ENCODE peak calls at places on chromosomes 2 and 18, in seven cellular contexts. One of them, this sample, is unnamed.

GRCh38 chr2:28956890-28957289 is 24.2 kb upstream of the TOGARAM2 start:
- DNase-seq in uterus: no peak
- DNase-seq in OCI-LY7: no peak
- DNase-seq in transverse colon: no peak
- DNase-seq in brain microvascular endothelial cell: peak; percentile 18
- DNase-seq in cardiac muscle cell: no peak
- DNase-seq in pancreas: no peak
- DNase-seq in this sample: peak; percentile 49

GRCh38 chr2:23503682-23504081 is 118.7 kb downstream of the KLHL29 start:
- DNase-seq in uterus: no peak
- DNase-seq in OCI-LY7: no peak
- DNase-seq in transverse colon: no peak
- DNase-seq in brain microvascular endothelial cell: no peak
- DNase-seq in cardiac muscle cell: no peak
- DNase-seq in pancreas: no peak
- DNase-seq in this sample: no peak

GRCh38 chr18:70419526-70419925 is 130.7 kb downstream of the SOCS6 start:
- DNase-seq in uterus: no peak
- DNase-seq in OCI-LY7: no peak
- DNase-seq in transverse colon: no peak
- DNase-seq in brain microvascular endothelial cell: peak; percentile 65
- DNase-seq in cardiac muscle cell: no peak
- DNase-seq in pancreas: no peak
- DNase-seq in this sample: peak; percentile 73

GRCh38 chr2:10188211-10188610 is 65.7 kb downstream of the RRM2 start:
- DNase-seq in uterus: no peak
- DNase-seq in OCI-LY7: no peak
- DNase-seq in transverse colon: no peak
- DNase-seq in brain microvascular endothelial cell: peak; percentile 32
- DNase-seq in cardiac muscle cell: no peak
- DNase-seq in pancreas: no peak
- DNase-seq in this sample: peak; percentile 50

GRCh38 chr2:158779621-158780020 is 15.5 kb upstream of the DAPL1 start:
- DNase-seq in uterus: no peak
- DNase-seq in OCI-LY7: no peak
- DNase-seq in transverse colon: no peak
- DNase-seq in brain microvascular endothelial cell: no peak
- DNase-seq in cardiac muscle cell: no peak
- DNase-seq in pancreas: no peak
- DNase-seq in this sample: peak; percentile 45

GRCh38 chr2:30860715-30861114 is 53.5 kb upstream of the CAPN13 start:
- DNase-seq in uterus: no peak
- DNase-seq in OCI-LY7: no peak
- DNase-seq in transverse colon: no peak
- DNase-seq in brain microvascular endothelial cell: no peak
- DNase-seq in cardiac muscle cell: no peak
- DNase-seq in pancreas: no peak
- DNase-seq in this sample: no peak

GRCh38 chr2:194363295-194363694 is 1293.7 kb upstream of the SLC39A10 start:
- DNase-seq in uterus: no peak
- DNase-seq in OCI-LY7: no peak
- DNase-seq in transverse colon: no peak
- DNase-seq in brain microvascular endothelial cell: no peak
- DNase-seq in cardiac muscle cell: no peak
- DNase-seq in pancreas: no peak
- DNase-seq in this sample: no peak

GRCh38 chr2:61210332-61210981 is 48.5 kb downstream of the C2orf74 start:
- DNase-seq in uterus: no peak
- DNase-seq in OCI-LY7: no peak
- DNase-seq in transverse colon: no peak
- DNase-seq in brain microvascular endothelial cell: peak; percentile 60
- DNase-seq in cardiac muscle cell: no peak
- DNase-seq in pancreas: no peak
- DNase-seq in this sample: peak; percentile 89

GRCh38 chr2:215862211-215862610 is 151.1 kb downstream of the MREG start:
- DNase-seq in uterus: no peak
- DNase-seq in OCI-LY7: no peak
- DNase-seq in transverse colon: no peak
- DNase-seq in brain microvascular endothelial cell: no peak
- DNase-seq in cardiac muscle cell: no peak
- DNase-seq in pancreas: no peak
- DNase-seq in this sample: no peak

GRCh38 chr2:9558948-9559381 is 3.3 kb upstream of the ADAM17 start:
- DNase-seq in uterus: peak; percentile 27
- DNase-seq in OCI-LY7: no peak
- DNase-seq in transverse colon: no peak
- DNase-seq in brain microvascular endothelial cell: peak; percentile 68
- DNase-seq in cardiac muscle cell: no peak
- DNase-seq in pancreas: no peak
- DNase-seq in this sample: peak; percentile 85

GRCh38 chr2:3959372-3959771 is 256.0 kb downstream of the DCDC2C start:
- DNase-seq in uterus: no peak
- DNase-seq in OCI-LY7: peak; percentile 48
- DNase-seq in transverse colon: no peak
- DNase-seq in brain microvascular endothelial cell: peak; percentile 7
- DNase-seq in cardiac muscle cell: peak; percentile 46
- DNase-seq in pancreas: no peak
- DNase-seq in this sample: peak; percentile 26

GRCh38 chr2:69021027-69021426 is 8.0 kb downstream of the ANTXR1 start:
- DNase-seq in uterus: no peak
- DNase-seq in OCI-LY7: no peak
- DNase-seq in transverse colon: no peak
- DNase-seq in brain microvascular endothelial cell: no peak
- DNase-seq in cardiac muscle cell: no peak
- DNase-seq in pancreas: no peak
- DNase-seq in this sample: no peak

GRCh38 chr2:69020496-69020895 is 7.5 kb downstream of the ANTXR1 start:
- DNase-seq in uterus: no peak
- DNase-seq in OCI-LY7: no peak
- DNase-seq in transverse colon: no peak
- DNase-seq in brain microvascular endothelial cell: no peak
- DNase-seq in cardiac muscle cell: no peak
- DNase-seq in pancreas: no peak
- DNase-seq in this sample: no peak

GRCh38 chr2:69021727-69022126 is 8.7 kb downstream of the ANTXR1 start:
- DNase-seq in uterus: no peak
- DNase-seq in OCI-LY7: no peak
- DNase-seq in transverse colon: no peak
- DNase-seq in brain microvascular endothelial cell: no peak
- DNase-seq in cardiac muscle cell: no peak
- DNase-seq in pancreas: no peak
- DNase-seq in this sample: no peak

GRCh38 chr2:69022548-69022947 is 9.6 kb downstream of the ANTXR1 start:
- DNase-seq in uterus: no peak
- DNase-seq in OCI-LY7: no peak
- DNase-seq in transverse colon: no peak
- DNase-seq in brain microvascular endothelial cell: no peak
- DNase-seq in cardiac muscle cell: no peak
- DNase-seq in pancreas: no peak
- DNase-seq in this sample: peak; percentile 68

GRCh38 chr2:69023236-69023635 is 10.3 kb downstream of the ANTXR1 start:
- DNase-seq in uterus: no peak
- DNase-seq in OCI-LY7: no peak
- DNase-seq in transverse colon: no peak
- DNase-seq in brain microvascular endothelial cell: no peak
- DNase-seq in cardiac muscle cell: no peak
- DNase-seq in pancreas: no peak
- DNase-seq in this sample: no peak
- H3K4me3 ChIP-seq in uterus: no peak overlapping the region
- H3K4me3 ChIP-seq in OCI-LY7: no peak overlapping the region
- H3K4me3 ChIP-seq in transverse colon: no peak overlapping the region
- H3K4me3 ChIP-seq in brain microvascular endothelial cell: no peak overlapping the region
- H3K4me3 ChIP-seq in cardiac muscle cell: no peak overlapping the region
- H3K4me3 ChIP-seq in pancreas: no peak overlapping the region
- H3K4me3 ChIP-seq in this sample: no peak overlapping the region

GRCh38 chr18:75638223-75638596 is 210.7 kb upstream of the SMIM21 start:
- DNase-seq in uterus: no peak
- DNase-seq in OCI-LY7: no peak
- DNase-seq in transverse colon: no peak
- DNase-seq in brain microvascular endothelial cell: peak; percentile 29
- DNase-seq in cardiac muscle cell: peak; percentile 44
- DNase-seq in pancreas: no peak
- DNase-seq in this sample: peak; percentile 60
- TF ChIP-seq CTCF in uterus: no peak
- TF ChIP-seq CTCF in OCI-LY7: no peak
- TF ChIP-seq CTCF in transverse colon: no peak
- TF ChIP-seq CTCF in brain microvascular endothelial cell: peak; percentile 54
- TF ChIP-seq CTCF in cardiac muscle cell: peak; percentile 31
- TF ChIP-seq CTCF in pancreas: no peak
- TF ChIP-seq CTCF in this sample: peak; percentile 34

GRCh38 chr2:202639233-202639632 is 4.5 kb downstream of the FAM117B start:
- DNase-seq in uterus: no peak
- DNase-seq in OCI-LY7: no peak
- DNase-seq in transverse colon: no peak
- DNase-seq in brain microvascular endothelial cell: no peak
- DNase-seq in cardiac muscle cell: no peak
- DNase-seq in pancreas: no peak
- DNase-seq in this sample: no peak
- H3K4me3 ChIP-seq in uterus: no peak overlapping the region
- H3K4me3 ChIP-seq in OCI-LY7: no peak overlapping the region
- H3K4me3 ChIP-seq in transverse colon: no peak overlapping the region
- H3K4me3 ChIP-seq in brain microvascular endothelial cell: no peak overlapping the region
- H3K4me3 ChIP-seq in cardiac muscle cell: no peak overlapping the region
- H3K4me3 ChIP-seq in pancreas: no peak overlapping the region
- H3K4me3 ChIP-seq in this sample: no peak overlapping the region

GRCh38 chr2:68839260-68839833 is 31.9 kb downstream of the BMP10 start:
- DNase-seq in uterus: no peak
- DNase-seq in OCI-LY7: peak; percentile 66
- DNase-seq in transverse colon: no peak
- DNase-seq in brain microvascular endothelial cell: no peak
- DNase-seq in cardiac muscle cell: no peak
- DNase-seq in pancreas: no peak
- DNase-seq in this sample: no peak

GRCh38 chr2:68837861-68838341 is 33.3 kb downstream of the BMP10 start:
- DNase-seq in uterus: no peak
- DNase-seq in OCI-LY7: no peak
- DNase-seq in transverse colon: no peak
- DNase-seq in brain microvascular endothelial cell: no peak
- DNase-seq in cardiac muscle cell: no peak
- DNase-seq in pancreas: no peak
- DNase-seq in this sample: peak; percentile 9

GRCh38 chr2:68838641-68839040 is 32.6 kb downstream of the BMP10 start:
- DNase-seq in uterus: no peak
- DNase-seq in OCI-LY7: no peak
- DNase-seq in transverse colon: no peak
- DNase-seq in brain microvascular endothelial cell: no peak
- DNase-seq in cardiac muscle cell: no peak
- DNase-seq in pancreas: no peak
- DNase-seq in this sample: no peak

GRCh38 chr2:68835636-68836035 is 35.6 kb downstream of the BMP10 start:
- DNase-seq in uterus: no peak
- DNase-seq in OCI-LY7: peak; percentile 76
- DNase-seq in transverse colon: no peak
- DNase-seq in brain microvascular endothelial cell: no peak
- DNase-seq in cardiac muscle cell: no peak
- DNase-seq in pancreas: no peak
- DNase-seq in this sample: no peak

DNA sequence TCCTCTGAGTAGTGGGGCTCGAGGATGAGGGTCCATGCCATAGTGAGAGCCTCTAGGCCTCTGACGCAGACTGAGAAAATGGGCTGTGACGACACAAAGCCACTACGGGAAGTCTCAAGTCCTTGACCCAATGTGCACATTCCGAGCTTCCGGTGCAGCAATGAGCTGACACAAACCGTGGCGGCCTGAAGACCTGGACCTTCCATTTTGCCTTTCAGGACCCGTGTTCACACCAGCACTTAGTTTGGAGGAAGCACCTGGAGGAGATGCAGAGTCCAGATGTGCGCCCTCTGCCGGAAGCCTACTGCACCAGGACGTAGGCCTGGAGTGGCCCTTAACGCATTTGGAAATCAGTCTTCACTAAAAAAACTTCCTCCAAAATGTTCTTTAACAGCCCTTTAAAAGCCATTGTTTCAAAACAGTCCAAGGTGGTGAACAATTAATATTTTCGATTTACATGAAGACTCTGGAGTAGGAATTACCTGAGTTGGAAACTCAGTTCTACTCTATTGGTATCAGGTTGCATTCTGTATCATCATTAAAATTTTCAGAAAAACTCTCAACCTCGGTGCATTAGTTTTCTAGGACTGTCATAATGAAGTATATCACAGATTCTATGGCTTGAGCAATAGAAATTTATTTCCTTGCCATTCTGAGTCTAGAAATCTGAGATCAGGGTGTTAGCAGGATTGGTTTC is 33.9 kb downstream of the BMP10 start:
- DNase-seq in uterus: peak; percentile 46
- DNase-seq in OCI-LY7: peak; percentile 85
- DNase-seq in transverse colon: peak; percentile 78
- DNase-seq in brain microvascular endothelial cell: no peak
- DNase-seq in cardiac muscle cell: peak; percentile 77
- DNase-seq in pancreas: peak; percentile 83
- DNase-seq in this sample: peak; percentile 57
- TF ChIP-seq CTCF in uterus: peak; percentile 42
- TF ChIP-seq CTCF in OCI-LY7: peak; percentile 97
- TF ChIP-seq CTCF in transverse colon: peak; percentile 55
- TF ChIP-seq CTCF in brain microvascular endothelial cell: peak; percentile 84
- TF ChIP-seq CTCF in cardiac muscle cell: peak; percentile 80
- TF ChIP-seq CTCF in pancreas: peak; percentile 44
- TF ChIP-seq CTCF in this sample: peak; percentile 59

GRCh38 chr2:230893881-230894781 is 29.4 kb downstream of the ITM2C start:
- DNase-seq in uterus: peak; percentile 5
- DNase-seq in OCI-LY7: peak; percentile 23
- DNase-seq in transverse colon: peak; percentile 23
- DNase-seq in brain microvascular endothelial cell: no peak
- DNase-seq in cardiac muscle cell: no peak
- DNase-seq in pancreas: peak; percentile 41
- DNase-seq in this sample: no peak

GRCh38 chr2:230891509-230891908 is 26.8 kb downstream of the ITM2C start:
- DNase-seq in uterus: no peak
- DNase-seq in OCI-LY7: no peak
- DNase-seq in transverse colon: peak; percentile 25
- DNase-seq in brain microvascular endothelial cell: no peak
- DNase-seq in cardiac muscle cell: no peak
- DNase-seq in pancreas: peak; percentile 21
- DNase-seq in this sample: no peak

GRCh38 chr2:230895536-230896345 is 29.3 kb downstream of the GPR55 start:
- DNase-seq in uterus: no peak
- DNase-seq in OCI-LY7: no peak
- DNase-seq in transverse colon: peak; percentile 78
- DNase-seq in brain microvascular endothelial cell: no peak
- DNase-seq in cardiac muscle cell: no peak
- DNase-seq in pancreas: peak; percentile 47
- DNase-seq in this sample: no peak

GRCh38 chr2:230891108-230891507 is 26.4 kb downstream of the ITM2C start:
- DNase-seq in uterus: no peak
- DNase-seq in OCI-LY7: no peak
- DNase-seq in transverse colon: no peak
- DNase-seq in brain microvascular endothelial cell: no peak
- DNase-seq in cardiac muscle cell: no peak
- DNase-seq in pancreas: no peak
- DNase-seq in this sample: peak; percentile 30

DNA sequence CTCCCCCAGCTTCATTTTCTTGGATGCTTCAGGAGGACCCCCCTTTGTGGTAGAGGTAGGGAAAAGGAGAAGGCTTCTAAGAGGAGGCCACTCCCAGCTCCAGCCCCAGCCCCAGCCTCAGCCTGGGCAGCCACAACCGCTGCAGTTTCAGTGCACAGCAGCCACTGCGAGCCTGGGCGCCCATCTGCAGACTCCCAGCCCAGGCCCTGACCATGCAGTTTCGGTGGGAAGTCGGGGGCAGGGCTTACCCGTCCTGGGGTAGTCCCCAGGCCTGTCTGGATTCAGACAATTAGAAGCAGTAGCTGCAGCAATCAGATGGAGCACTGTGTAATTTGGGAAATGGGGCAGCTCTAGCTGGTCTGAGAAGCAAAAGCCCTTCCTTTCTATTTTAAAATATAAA is 28.6 kb downstream of the ITM2C start:
- DNase-seq in uterus: peak; percentile 6
- DNase-seq in OCI-LY7: no peak
- DNase-seq in transverse colon: peak; percentile 72
- DNase-seq in brain microvascular endothelial cell: no peak
- DNase-seq in cardiac muscle cell: no peak
- DNase-seq in pancreas: peak; percentile 43
- DNase-seq in this sample: no peak
- H3K4me3 ChIP-seq in uterus: no peak overlapping the region
- H3K4me3 ChIP-seq in OCI-LY7: no peak overlapping the region
- H3K4me3 ChIP-seq in transverse colon: no peak overlapping the region
- H3K4me3 ChIP-seq in brain microvascular endothelial cell: no peak overlapping the region
- H3K4me3 ChIP-seq in cardiac muscle cell: no peak overlapping the region
- H3K4me3 ChIP-seq in pancreas: no peak overlapping the region
- H3K4me3 ChIP-seq in this sample: no peak overlapping the region